ENCODE peak calls at places on chromosomes 4 and X, in ten cellular contexts. Q is cardiac muscle cell, H is ovary, A is aorta, S is upper lobe of right lung, X is stomach, O is endodermal cell, C is heart left ventricle, Z is heart right ventricle, R is breast epithelium. J is an unnamed sample.
A peak's percentile ranks its signal among the peaks of the same experiment; 100 is the strongest.

GRCh38 chrX:20218809-20219505 is 47.8 kb downstream of the RPS6KA3 start:
- DNase-seq in Q (peak; percentile 30), H (no peak), A (no peak), S (no peak), X (no peak), O (no peak), C (no peak), Z (no peak), R (no peak), J (no peak)

GRCh38 chr4:81452452-81453011 is 19.2 kb downstream of the RASGEF1B start:
- DNase-seq in Q (peak; percentile 12), H (no peak), A (no peak), S (no peak), X (no peak), O (no peak), C (no peak), Z (no peak), R (no peak), J (no peak)

GRCh38 chr4:102533348-102533747 is 32.2 kb downstream of the NFKB1 start:
- DNase-seq in Q (no peak), H (no peak), A (no peak), S (no peak), X (no peak), O (no peak), C (no peak), Z (no peak), R (no peak), J (no peak)

GRCh38 chr4:78629991-78630541 is 78.5 kb downstream of the ANXA3 start:
- DNase-seq in Q (no peak), H (no peak), A (no peak), S (no peak), X (no peak), O (no peak), C (no peak), Z (no peak), R (no peak), J (peak; percentile 55)

GRCh38 chr4:45064741-45065140 is 338.4 kb upstream of the GNPDA2 start:
- DNase-seq in Q (no peak), H (no peak), A (no peak), S (no peak), X (no peak), O (no peak), C (no peak), Z (no peak), R (no peak), J (no peak)

GRCh38 chr4:170114636-170115035 is 24.9 kb upstream of the AADAT start:
- DNase-seq in Q (no peak), H (no peak), A (no peak), S (no peak), X (no peak), O (no peak), C (no peak), Z (no peak), R (no peak), J (no peak)

GRCh38 chr4:48340276-48340904 is 939 bp upstream of the SLAIN2 start:
- DNase-seq in Q (peak; percentile 75), H (no peak), A (no peak), S (no peak), X (no peak), O (peak; percentile 51), C (no peak), Z (no peak), R (no peak), J (peak; percentile 50)

GRCh38 chrX:116657071-116657470 is 194.3 kb upstream of the CT83 start:
- DNase-seq in Q (no peak), H (no peak), A (no peak), S (no peak), X (no peak), O (no peak), C (no peak), Z (no peak), R (no peak), J (no peak)

GRCh38 chr4:40333921-40334352 is 1.2 kb upstream of the CHRNA9 start:
- DNase-seq in Q (peak; percentile 87), H (no peak), A (no peak), S (no peak), X (no peak), O (no peak), C (no peak), Z (no peak), R (no peak), J (no peak)

GRCh38 chr4:4614925-4615678 is 73.3 kb upstream of the STX18 start:
- DNase-seq in Q (no peak), H (no peak), A (no peak), S (no peak), X (no peak), O (no peak), C (no peak), Z (no peak), R (no peak), J (no peak)

GRCh38 chr4:133389029-133389428 is 239.9 kb downstream of the PCDH10 start:
- DNase-seq in Q (no peak), H (no peak), A (no peak), S (no peak), X (no peak), O (no peak), C (no peak), Z (no peak), R (no peak), J (no peak)

GRCh38 chrX:47030339-47030738 is 47.9 kb upstream of the RGN start:
- DNase-seq in Q (peak; percentile 73), H (no peak), A (no peak), S (no peak), X (no peak), O (no peak), C (no peak), Z (no peak), R (no peak), J (no peak)

GRCh38 chrX:108199691-108200090 is 108.1 kb downstream of the ATG4A start:
- DNase-seq in Q (peak; percentile 54), H (peak; percentile 13), A (no peak), S (no peak), X (no peak), O (peak; percentile 77), C (no peak), Z (no peak), R (no peak), J (no peak)

GRCh38 chrX:77785400-77785745 is 643 bp downstream of the ATRX start:
- DNase-seq in Q (peak; percentile 37), H (no peak), A (no peak), S (no peak), X (no peak), O (peak; percentile 59), C (no peak), Z (no peak), R (no peak), J (no peak)

DNA sequence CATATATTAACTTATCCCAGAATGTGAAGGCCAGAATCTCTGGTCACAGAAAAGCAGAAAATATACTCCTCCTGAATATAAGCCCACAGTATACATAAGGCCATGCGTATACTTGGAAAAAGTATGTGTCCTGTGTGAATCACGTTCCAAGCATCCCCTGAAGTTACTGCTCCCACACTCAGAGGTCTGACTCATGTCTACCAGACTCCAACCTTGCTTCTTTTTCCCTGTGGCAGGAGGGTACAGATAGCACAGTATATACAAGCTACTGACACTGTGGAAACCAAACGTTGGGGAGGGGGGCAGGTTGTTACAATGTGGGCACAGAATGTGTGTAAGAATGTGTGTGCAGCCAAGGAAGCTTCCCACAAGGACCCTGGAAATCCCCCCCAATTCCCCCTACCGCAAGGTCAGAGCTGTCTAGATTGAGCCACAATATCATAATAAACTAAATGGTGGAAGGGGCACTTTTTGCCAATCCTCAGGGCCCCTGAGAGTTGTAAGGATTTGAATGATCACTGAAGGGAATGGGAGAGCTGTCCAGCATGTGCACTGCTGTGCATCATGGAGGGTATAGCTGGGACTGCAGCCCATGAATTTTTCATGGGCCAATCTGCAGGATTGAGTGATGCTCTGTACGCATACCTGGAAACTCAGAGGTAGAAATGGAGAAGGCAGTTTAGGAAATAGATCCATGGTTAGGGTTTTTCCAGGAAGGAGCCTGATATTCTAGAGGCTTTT is 7.4 kb upstream of the RELL1 start:
- DNase-seq in Q (peak; percentile 78), H (no peak), A (no peak), S (no peak), X (no peak), O (no peak), C (no peak), Z (no peak), R (no peak), J (no peak)
- H3K4me3 ChIP-seq in Q (no peak overlapping the region), H (no peak overlapping the region), A (no peak overlapping the region), S (no peak overlapping the region), X (no peak overlapping the region), O (no peak overlapping the region), C (no peak overlapping the region), Z (no peak overlapping the region), R (no peak overlapping the region), J (no peak overlapping the region)

GRCh38 chrX:40105016-40105790 is 7.4 kb upstream of the BCOR start:
- DNase-seq in Q (peak; percentile 28), H (peak; percentile 38), A (peak; percentile 82), S (peak; percentile 79), X (no peak), O (peak; percentile 83), C (peak; percentile 76), Z (peak; percentile 59), R (no peak), J (peak; percentile 61)
- H3K27ac ChIP-seq in Q (peak overlapping the region; percentile 82), H (peak overlapping the region; percentile 55), A (peak overlapping the region; percentile 53), S (peak overlapping the region; percentile 77), X (peak overlapping the region; percentile 96), O (peak overlapping the region; percentile 80), C (peak overlapping the region; percentile 86), Z (peak overlapping the region; percentile 93), R (peak overlapping the region; percentile 98), J (peak overlapping the region; percentile 84)

GRCh38 chr4:36226430-36227227 is 17.7 kb downstream of the ARAP2 start:
- DNase-seq in Q (no peak), H (no peak), A (no peak), S (no peak), X (no peak), O (no peak), C (no peak), Z (no peak), R (no peak), J (no peak)
- H3K4me3 ChIP-seq in Q (no peak overlapping the region), H (no peak overlapping the region), A (no peak overlapping the region), S (no peak overlapping the region), X (no peak overlapping the region), O (no peak overlapping the region), C (no peak overlapping the region), Z (no peak overlapping the region), R (no peak overlapping the region), J (no peak overlapping the region)

DNA sequence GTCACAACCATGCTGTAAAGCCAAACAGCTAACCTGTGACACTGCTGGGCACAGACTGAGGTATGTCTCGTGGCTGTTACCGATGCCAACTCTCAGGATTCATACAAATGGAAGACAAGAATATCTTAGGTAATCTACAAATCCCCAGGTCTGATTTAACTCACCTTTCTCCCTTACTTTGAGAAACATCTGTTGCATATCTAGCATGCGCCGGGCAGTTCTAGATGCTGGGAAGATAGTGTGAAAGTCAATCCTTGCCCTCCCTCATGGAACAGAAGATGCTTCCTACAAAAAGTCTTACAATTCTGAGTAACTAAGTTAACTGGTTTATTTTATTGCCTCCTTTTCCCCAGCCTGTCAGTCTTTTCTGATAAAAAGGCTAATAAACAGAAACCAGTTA is 212.2 kb upstream of the FAT1 start:
- DNase-seq in Q (no peak), H (no peak), A (no peak), S (no peak), X (no peak), O (no peak), C (no peak), Z (no peak), R (peak; percentile 48), J (no peak)
- H3K27ac ChIP-seq in Q (no peak overlapping the region), H (no peak overlapping the region), A (no peak overlapping the region), S (no peak overlapping the region), X (peak overlapping the region; percentile 70), O (no peak overlapping the region), C (no peak overlapping the region), Z (peak overlapping the region; percentile 61), R (no peak overlapping the region), J (no peak overlapping the region)

J was measured in lower lobe of right lung.